ENCODE peak calls at places on chromosomes 12 and 14, in ten cellular contexts. T, N, C, W, O, A, S, E, K and U are unnamed samples.

GRCh38 chr12:12608557-12608957 is 3.1 kb upstream of the CREBL2 start:
- DNase-seq in T (no peak), N (no peak), C (peak), W (no peak), O (no peak), A (no peak), S (peak), E (no peak), K (no peak), U (no peak)

GRCh38 chr14:88488897-88489296 is 65.9 kb downstream of the PTPN21 start:
- DNase-seq in T (no peak), N (no peak), C (no peak), W (no peak), O (no peak), A (no peak), S (no peak), E (no peak), K (no peak), U (no peak)

GRCh38 chr12:77995436-77996167 is 164.9 kb downstream of the NAV3 start:
- DNase-seq in T (no peak), N (no peak), C (peak), W (no peak), O (no peak), A (no peak), S (peak), E (peak), K (no peak), U (peak)

GRCh38 chr12:86234309-86234708 is 21.9 kb downstream of the MGAT4C start:
- DNase-seq in T (no peak), N (no peak), C (no peak), W (no peak), O (no peak), A (no peak), S (no peak), E (no peak), K (no peak), U (no peak)

GRCh38 chr14:94391284-94391914 is 3.0 kb upstream of the SERPINA1 start:
- DNase-seq in T (peak), N (no peak), C (no peak), W (no peak), O (peak), A (no peak), S (no peak), E (no peak), K (no peak), U (no peak)

GRCh38 chr12:125403145-125403789 is 338.0 kb downstream of the AACS start:
- DNase-seq in T (no peak), N (no peak), C (peak), W (no peak), O (no peak), A (peak), S (peak), E (no peak), K (no peak), U (no peak)

GRCh38 chr12:6792522-6793201 is 3.3 kb downstream of the CD4 start:
- DNase-seq in T (no peak), N (no peak), C (no peak), W (no peak), O (no peak), A (peak), S (peak), E (no peak), K (no peak), U (no peak)

GRCh38 chr12:1644523-1645438 is 15.8 kb downstream of the WNT5B start:
- DNase-seq in T (no peak), N (no peak), C (peak), W (peak), O (no peak), A (peak), S (peak), E (peak), K (peak), U (peak)

GRCh38 chr12:94165670-94166069 is 17.3 kb downstream of the PLXNC1 start:
- DNase-seq in T (no peak), N (no peak), C (no peak), W (no peak), O (no peak), A (no peak), S (no peak), E (no peak), K (no peak), U (no peak)

GRCh38 chr14:98999345-98999744 is 272.7 kb downstream of the BCL11B start:
- DNase-seq in T (no peak), N (no peak), C (no peak), W (no peak), O (no peak), A (no peak), S (no peak), E (no peak), K (no peak), U (no peak)

GRCh38 chr12:23204933-23205778 is 580.2 kb downstream of the ETNK1 start:
- DNase-seq in T (no peak), N (no peak), C (peak), W (no peak), O (no peak), A (peak), S (peak), E (peak), K (no peak), U (peak)

GRCh38 chr12:59698599-59698998 is 102.8 kb downstream of the SLC16A7 start:
- DNase-seq in T (no peak), N (no peak), C (peak), W (no peak), O (no peak), A (peak), S (peak), E (peak), K (no peak), U (peak)

GRCh38 chr12:108833355-108833733 is 24.0 kb downstream of the SSH1 start:
- DNase-seq in T (no peak), N (no peak), C (peak), W (no peak), O (peak), A (peak), S (peak), E (peak), K (peak), U (peak)

GRCh38 chr12:56989866-56990610 is 16.3 kb downstream of the ZBTB39 start:
- DNase-seq in T (no peak), N (no peak), C (no peak), W (no peak), O (no peak), A (no peak), S (no peak), E (peak), K (no peak), U (peak)

GRCh38 chr14:78446807-78447206 is 276.6 kb downstream of the NRXN3 start:
- DNase-seq in T (no peak), N (peak), C (no peak), W (no peak), O (no peak), A (peak), S (no peak), E (no peak), K (no peak), U (no peak)

GRCh38 chr14:58749066-58749669 is 111.4 kb downstream of the DACT1 start:
- DNase-seq in T (no peak), N (no peak), C (peak), W (no peak), O (no peak), A (peak), S (peak), E (peak), K (no peak), U (peak)

GRCh38 chr12:123115409-123116111 is 35.3 kb downstream of the PITPNM2 start:
- DNase-seq in T (no peak), N (no peak), C (peak), W (peak), O (peak), A (peak), S (peak), E (peak), K (no peak), U (peak)

GRCh38 chr12:57101892-57102695 is 9.1 kb downstream of the STAT6 start:
- DNase-seq in T (peak), N (no peak), C (no peak), W (no peak), O (no peak), A (no peak), S (peak), E (no peak), K (no peak), U (no peak)

GRCh38 chr12:106287364-106287763 is 15.2 kb upstream of the TCP11L2 start:
- DNase-seq in T (no peak), N (no peak), C (no peak), W (no peak), O (no peak), A (no peak), S (no peak), E (no peak), K (no peak), U (no peak)

GRCh38 chr12:92942905-92943304 is 13.8 kb upstream of the EEA1 start:
- DNase-seq in T (no peak), N (no peak), C (peak), W (peak), O (no peak), A (peak), S (peak), E (peak), K (no peak), U (peak)

GRCh38 chr12:100962086-100962712 is 167.6 kb downstream of the ANO4 start:
- DNase-seq in T (no peak), N (no peak), C (no peak), W (no peak), O (no peak), A (no peak), S (no peak), E (no peak), K (no peak), U (no peak)

GRCh38 chr14:72616294-72616693 is 277.6 kb downstream of the DPF3 start:
- DNase-seq in T (peak), N (no peak), C (peak), W (no peak), O (peak), A (peak), S (peak), E (no peak), K (no peak), U (no peak)

GRCh38 chr14:74636424-74637183 is 24.6 kb upstream of the LTBP2 start:
- DNase-seq in T (no peak), N (no peak), C (no peak), W (no peak), O (no peak), A (no peak), S (no peak), E (no peak), K (no peak), U (no peak)

GRCh38 chr12:3020850-3021435 is 56.2 kb upstream of the TSPAN9 start:
- DNase-seq in T (no peak), N (no peak), C (no peak), W (no peak), O (no peak), A (no peak), S (no peak), E (no peak), K (no peak), U (no peak)

GRCh38 chr12:107679346-107679745 is 6.3 kb upstream of the PWP1 start:
- DNase-seq in T (no peak), N (no peak), C (no peak), W (no peak), O (no peak), A (no peak), S (no peak), E (no peak), K (no peak), U (no peak)

GRCh38 chr12:109440851-109441490 is 36.1 kb downstream of the KCTD10 start:
- DNase-seq in T (no peak), N (no peak), C (peak), W (no peak), O (no peak), A (peak), S (no peak), E (no peak), K (no peak), U (no peak)

GRCh38 chr14:93891756-93892504 is 35.2 kb upstream of the FAM181A start:
- DNase-seq in T (no peak), N (no peak), C (no peak), W (no peak), O (no peak), A (no peak), S (no peak), E (no peak), K (no peak), U (no peak)

GRCh38 chr12:27237790-27238771 is 6.0 kb upstream of the STK38L start:
- DNase-seq in T (no peak), N (no peak), C (no peak), W (no peak), O (no peak), A (peak), S (peak), E (peak), K (no peak), U (no peak)

GRCh38 chr14:104694991-104695659 is 5.7 kb downstream of the INF2 start:
- DNase-seq in T (no peak), N (no peak), C (no peak), W (no peak), O (no peak), A (no peak), S (no peak), E (no peak), K (no peak), U (no peak)

GRCh38 chr14:104694475-104694950 is 5.1 kb downstream of the INF2 start:
- DNase-seq in T (no peak), N (no peak), C (no peak), W (no peak), O (no peak), A (no peak), S (no peak), E (no peak), K (peak), U (no peak)

GRCh38 chr14:104696671-104697316 is 7.4 kb downstream of the INF2 start:
- DNase-seq in T (no peak), N (no peak), C (no peak), W (no peak), O (no peak), A (no peak), S (no peak), E (no peak), K (no peak), U (no peak)

GRCh38 chr14:104697317-104697703 is 7.9 kb downstream of the INF2 start:
- DNase-seq in T (no peak), N (no peak), C (no peak), W (no peak), O (no peak), A (no peak), S (no peak), E (no peak), K (no peak), U (no peak)

GRCh38 chr14:104695660-104696000 is 6.2 kb downstream of the INF2 start:
- DNase-seq in T (no peak), N (no peak), C (no peak), W (no peak), O (no peak), A (no peak), S (no peak), E (no peak), K (no peak), U (no peak)
- TF ChIP-seq CTCF in T (no peak), N (no peak), C (no peak), W (no peak), O (no peak), A (no peak), S (no peak), E (no peak), K (peak), U (no peak)

GRCh38 chr14:21723431-21724045 is 49.9 kb upstream of the OR4E1 start:
- DNase-seq in T (no peak), N (no peak), C (no peak), W (no peak), O (no peak), A (no peak), S (no peak), E (no peak), K (no peak), U (no peak)
- TF ChIP-seq CTCF in T (no peak), N (peak), C (no peak), W (no peak), O (no peak), A (peak), S (peak), E (no peak), K (no peak), U (no peak)

GRCh38 chr14:91862417-91862816 is 4.9 kb downstream of the TC2N start:
- DNase-seq in T (no peak), N (no peak), C (no peak), W (no peak), O (no peak), A (no peak), S (no peak), E (no peak), K (no peak), U (no peak)

GRCh38 chr14:91854327-91854934 is 12.9 kb downstream of the TC2N start:
- DNase-seq in T (no peak), N (no peak), C (no peak), W (no peak), O (no peak), A (no peak), S (no peak), E (no peak), K (no peak), U (no peak)

GRCh38 chr14:91861091-91861490 is 6.2 kb downstream of the TC2N start:
- DNase-seq in T (no peak), N (no peak), C (no peak), W (no peak), O (no peak), A (no peak), S (no peak), E (no peak), K (no peak), U (no peak)

GRCh38 chr14:91858536-91859275 is 8.6 kb downstream of the TC2N start:
- DNase-seq in T (no peak), N (no peak), C (peak), W (no peak), O (no peak), A (peak), S (peak), E (peak), K (no peak), U (peak)

GRCh38 chr14:91860238-91860637 is 7.1 kb downstream of the TC2N start:
- DNase-seq in T (no peak), N (no peak), C (no peak), W (no peak), O (no peak), A (no peak), S (no peak), E (no peak), K (no peak), U (no peak)
- TF ChIP-seq CTCF in T (no peak), N (no peak), C (no peak), W (no peak), O (no peak), A (no peak), S (no peak), E (no peak), K (no peak), U (no peak)

GRCh38 chr14:105153739-105154475 is 14.7 kb downstream of the JAG2 start:
- DNase-seq in T (no peak), N (no peak), C (no peak), W (no peak), O (no peak), A (no peak), S (no peak), E (no peak), K (peak), U (no peak)

GRCh38 chr14:105151838-105152793 is 16.5 kb downstream of the JAG2 start:
- DNase-seq in T (no peak), N (no peak), C (no peak), W (no peak), O (no peak), A (no peak), S (no peak), E (no peak), K (peak), U (no peak)

GRCh38 chr14:105151131-105151837 is 17.3 kb downstream of the JAG2 start:
- DNase-seq in T (no peak), N (no peak), C (no peak), W (no peak), O (no peak), A (no peak), S (no peak), E (no peak), K (peak), U (no peak)

GRCh38 chr14:105153331-105153731 is 15.2 kb downstream of the JAG2 start:
- DNase-seq in T (no peak), N (no peak), C (no peak), W (peak), O (no peak), A (no peak), S (no peak), E (no peak), K (peak), U (no peak)

DNA sequence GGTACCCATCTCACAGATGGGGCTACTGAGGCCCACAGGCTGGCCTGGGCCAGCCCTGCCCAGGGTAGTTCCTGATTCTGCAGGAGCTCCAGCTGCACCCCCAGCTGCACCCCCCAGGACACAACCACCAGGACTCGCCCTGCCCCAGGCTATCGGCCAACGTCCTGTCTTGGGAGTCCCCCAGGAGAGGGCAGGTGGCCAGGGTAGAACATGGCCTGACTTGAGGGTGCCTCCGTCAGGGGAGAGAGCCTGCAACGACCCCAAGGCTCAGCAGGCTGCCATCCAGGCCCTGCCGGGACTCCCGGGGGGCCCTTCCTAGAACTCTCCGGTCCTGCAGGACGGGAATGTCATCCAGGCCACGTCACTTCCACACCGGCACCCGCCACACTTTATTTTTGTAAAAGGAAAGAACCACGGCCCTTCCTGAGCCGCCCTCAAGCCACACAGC is 15.8 kb downstream of the JAG2 start:
- DNase-seq in T (no peak), N (no peak), C (no peak), W (peak), O (no peak), A (no peak), S (no peak), E (no peak), K (peak), U (no peak)
- TF ChIP-seq CTCF in T (no peak), N (no peak), C (no peak), W (no peak), O (no peak), A (no peak), S (no peak), E (no peak), K (no peak), U (no peak)

GRCh38 chr12:63766498-63766897 is 13.2 kb upstream of the RXYLT1 start:
- DNase-seq in T (no peak), N (no peak), C (peak), W (no peak), O (no peak), A (no peak), S (no peak), E (no peak), K (no peak), U (no peak)
- TF ChIP-seq CTCF in T (no peak), N (no peak), C (no peak), W (no peak), O (no peak), A (no peak), S (peak), E (peak), K (peak), U (no peak)

GRCh38 chr12:83432176-83432719 is 745.5 kb downstream of the TMTC2 start:
- DNase-seq in T (no peak), N (no peak), C (no peak), W (no peak), O (no peak), A (no peak), S (no peak), E (no peak), K (no peak), U (no peak)
- TF ChIP-seq CTCF in T (no peak), N (no peak), C (no peak), W (no peak), O (no peak), A (no peak), S (no peak), E (no peak), K (no peak), U (no peak)

DNA sequence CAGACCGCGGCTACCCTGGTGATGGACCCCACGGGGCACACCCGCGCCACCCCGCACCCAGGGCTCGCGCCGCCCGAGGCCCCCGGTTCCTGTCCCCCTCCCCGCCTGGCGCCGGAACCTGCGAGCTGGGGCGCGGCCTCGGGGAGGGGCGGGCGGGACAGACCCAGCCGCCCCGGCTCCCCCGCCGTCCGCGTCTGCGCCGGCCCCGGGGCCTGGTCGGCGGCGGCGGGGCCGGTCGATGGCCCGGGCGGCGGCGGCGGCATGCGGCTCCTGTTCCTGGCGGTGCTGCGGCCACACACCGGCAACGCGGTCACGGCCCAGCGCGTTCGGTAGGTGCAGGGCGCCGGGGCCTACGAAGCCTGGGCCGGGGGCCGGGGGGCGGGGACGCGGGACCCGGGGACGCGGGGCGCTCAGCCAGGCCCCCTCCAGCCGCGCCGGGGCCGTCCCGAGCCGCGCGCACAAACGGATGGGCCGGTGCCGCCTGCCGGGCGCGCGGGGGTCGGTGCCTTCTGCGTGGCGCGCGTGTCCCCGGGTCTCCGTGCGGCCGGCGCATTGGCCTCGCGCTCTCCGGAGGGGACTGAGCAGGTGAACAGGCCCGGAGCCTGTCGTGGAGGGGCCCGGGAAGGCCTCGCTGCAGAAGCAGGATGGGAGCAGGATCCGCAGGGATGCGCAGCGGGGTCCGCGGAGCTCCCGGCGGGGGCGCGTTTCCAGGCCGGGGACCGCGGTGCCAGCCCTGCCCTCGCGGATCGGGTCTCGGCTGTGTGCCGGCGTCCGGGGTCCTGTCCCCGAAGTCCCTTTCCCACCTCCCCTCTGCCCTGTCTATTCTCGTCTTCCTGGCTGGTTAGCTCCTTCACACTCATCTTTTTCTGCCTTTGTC is at the start of gene GLT1D1:
- DNase-seq in T (peak), N (peak), C (no peak), W (no peak), O (no peak), A (no peak), S (no peak), E (no peak), K (no peak), U (no peak)
- TF ChIP-seq CTCF in T (no peak), N (no peak), C (no peak), W (no peak), O (no peak), A (no peak), S (no peak), E (no peak), K (no peak), U (no peak)